ENCODE peak calls at places on chromosomes 6 and 20, in six cellular contexts. One of them, this sample, is unnamed.
A peak's percentile ranks its signal among the peaks of the same experiment; 100 is the strongest.

GRCh38 chr6:105429676-105430075 is 26.8 kb upstream of the PREP start:
- DNase-seq in activated T-cell treated with anti-CD3 and anti-CD28 coated beads for 1 hour: no peak
- DNase-seq in CD8-positive, alpha-beta T cell: no peak
- DNase-seq in CD4-positive, alpha-beta memory T cell: no peak
- DNase-seq in psoas muscle: no peak
- DNase-seq in occipital lobe: no peak
- DNase-seq in this sample: no peak

GRCh38 chr20:10306440-10307358 is 88.1 kb downstream of the SNAP25 start:
- DNase-seq in activated T-cell treated with anti-CD3 and anti-CD28 coated beads for 1 hour: no peak
- DNase-seq in occipital lobe: no peak
- DNase-seq in CD4-positive, alpha-beta memory T cell: peak; percentile 14
- DNase-seq in psoas muscle: no peak
- DNase-seq in CD8-positive, alpha-beta T cell: no peak
- DNase-seq in this sample: no peak

GRCh38 chr6:79712616-79713015 is 81.5 kb downstream of the SH3BGRL2 start:
- DNase-seq in psoas muscle: no peak
- DNase-seq in CD4-positive, alpha-beta memory T cell: no peak
- DNase-seq in occipital lobe: no peak
- DNase-seq in CD8-positive, alpha-beta T cell: no peak
- DNase-seq in activated T-cell treated with anti-CD3 and anti-CD28 coated beads for 1 hour: no peak
- DNase-seq in this sample: no peak

GRCh38 chr6:132058975-132059374 is 107.8 kb upstream of the CCN2 start:
- DNase-seq in CD8-positive, alpha-beta T cell: no peak
- DNase-seq in occipital lobe: no peak
- DNase-seq in CD4-positive, alpha-beta memory T cell: no peak
- DNase-seq in activated T-cell treated with anti-CD3 and anti-CD28 coated beads for 1 hour: no peak
- DNase-seq in psoas muscle: no peak
- DNase-seq in this sample: no peak

GRCh38 chr6:40936810-40937209 is 102.2 kb downstream of the UNC5CL start:
- DNase-seq in activated T-cell treated with anti-CD3 and anti-CD28 coated beads for 1 hour: no peak
- DNase-seq in CD4-positive, alpha-beta memory T cell: no peak
- DNase-seq in CD8-positive, alpha-beta T cell: no peak
- DNase-seq in psoas muscle: no peak
- DNase-seq in occipital lobe: no peak
- DNase-seq in this sample: no peak

GRCh38 chr20:48489656-48490055 is 338.1 kb downstream of the PREX1 start:
- DNase-seq in CD8-positive, alpha-beta T cell: no peak
- DNase-seq in activated T-cell treated with anti-CD3 and anti-CD28 coated beads for 1 hour: no peak
- DNase-seq in psoas muscle: no peak
- DNase-seq in occipital lobe: no peak
- DNase-seq in CD4-positive, alpha-beta memory T cell: no peak
- DNase-seq in this sample: no peak

GRCh38 chr20:12095224-12095623 is 177.5 kb downstream of the BTBD3 start:
- DNase-seq in CD4-positive, alpha-beta memory T cell: no peak
- DNase-seq in psoas muscle: no peak
- DNase-seq in activated T-cell treated with anti-CD3 and anti-CD28 coated beads for 1 hour: no peak
- DNase-seq in CD8-positive, alpha-beta T cell: no peak
- DNase-seq in occipital lobe: no peak
- DNase-seq in this sample: no peak

GRCh38 chr6:87382861-87383260 is 24.9 kb upstream of the CFAP206 start:
- DNase-seq in CD4-positive, alpha-beta memory T cell: no peak
- DNase-seq in psoas muscle: no peak
- DNase-seq in CD8-positive, alpha-beta T cell: no peak
- DNase-seq in occipital lobe: no peak
- DNase-seq in activated T-cell treated with anti-CD3 and anti-CD28 coated beads for 1 hour: no peak
- DNase-seq in this sample: no peak

GRCh38 chr6:13404115-13404891 is 76.0 kb upstream of the TBC1D7 start:
- DNase-seq in psoas muscle: no peak
- DNase-seq in CD4-positive, alpha-beta memory T cell: no peak
- DNase-seq in CD8-positive, alpha-beta T cell: no peak
- DNase-seq in occipital lobe: no peak
- DNase-seq in activated T-cell treated with anti-CD3 and anti-CD28 coated beads for 1 hour: no peak
- DNase-seq in this sample: no peak

GRCh38 chr6:17599885-17600526 is at the start of gene FAM8A1:
- DNase-seq in activated T-cell treated with anti-CD3 and anti-CD28 coated beads for 1 hour: peak; percentile 95
- DNase-seq in CD8-positive, alpha-beta T cell: peak; percentile 96
- DNase-seq in occipital lobe: peak; percentile 94
- DNase-seq in psoas muscle: peak; percentile 98
- DNase-seq in CD4-positive, alpha-beta memory T cell: peak; percentile 93
- DNase-seq in this sample: peak; percentile 95

GRCh38 chr6:6696867-6697531 is 108.5 kb downstream of the LY86 start:
- DNase-seq in CD4-positive, alpha-beta memory T cell: no peak
- DNase-seq in activated T-cell treated with anti-CD3 and anti-CD28 coated beads for 1 hour: no peak
- DNase-seq in CD8-positive, alpha-beta T cell: no peak
- DNase-seq in psoas muscle: peak; percentile 69
- DNase-seq in occipital lobe: no peak
- DNase-seq in this sample: no peak

GRCh38 chr6:151240861-151241642 is 1.3 kb downstream of the AKAP12 start:
- DNase-seq in CD8-positive, alpha-beta T cell: no peak
- DNase-seq in psoas muscle: peak; percentile 75
- DNase-seq in occipital lobe: peak; percentile 56
- DNase-seq in CD4-positive, alpha-beta memory T cell: no peak
- DNase-seq in activated T-cell treated with anti-CD3 and anti-CD28 coated beads for 1 hour: no peak
- DNase-seq in this sample: no peak

GRCh38 chr6:129429953-129430352 is 280.0 kb downstream of the ARHGAP18 start:
- DNase-seq in CD4-positive, alpha-beta memory T cell: no peak
- DNase-seq in psoas muscle: no peak
- DNase-seq in CD8-positive, alpha-beta T cell: no peak
- DNase-seq in activated T-cell treated with anti-CD3 and anti-CD28 coated beads for 1 hour: no peak
- DNase-seq in occipital lobe: no peak
- DNase-seq in this sample: no peak

GRCh38 chr6:47076422-47077344 is 34.6 kb upstream of the ADGRF1 start:
- DNase-seq in activated T-cell treated with anti-CD3 and anti-CD28 coated beads for 1 hour: no peak
- DNase-seq in psoas muscle: no peak
- DNase-seq in occipital lobe: no peak
- DNase-seq in CD4-positive, alpha-beta memory T cell: no peak
- DNase-seq in CD8-positive, alpha-beta T cell: no peak
- DNase-seq in this sample: no peak

GRCh38 chr6:106885659-106886058 is 88.9 kb downstream of the CD24 start:
- DNase-seq in CD4-positive, alpha-beta memory T cell: no peak
- DNase-seq in psoas muscle: no peak
- DNase-seq in occipital lobe: no peak
- DNase-seq in activated T-cell treated with anti-CD3 and anti-CD28 coated beads for 1 hour: no peak
- DNase-seq in CD8-positive, alpha-beta T cell: no peak
- DNase-seq in this sample: no peak

GRCh38 chr6:18154507-18155272 is at the start of gene TPMT:
- DNase-seq in occipital lobe: no peak
- DNase-seq in CD4-positive, alpha-beta memory T cell: no peak
- DNase-seq in activated T-cell treated with anti-CD3 and anti-CD28 coated beads for 1 hour: peak; percentile 4
- DNase-seq in CD8-positive, alpha-beta T cell: no peak
- DNase-seq in psoas muscle: no peak
- DNase-seq in this sample: peak; percentile 96

GRCh38 chr6:20230720-20231119 is 18.5 kb upstream of the MBOAT1 start:
- DNase-seq in CD8-positive, alpha-beta T cell: no peak
- DNase-seq in occipital lobe: no peak
- DNase-seq in psoas muscle: no peak
- DNase-seq in CD4-positive, alpha-beta memory T cell: no peak
- DNase-seq in activated T-cell treated with anti-CD3 and anti-CD28 coated beads for 1 hour: no peak
- DNase-seq in this sample: no peak

GRCh38 chr20:31562241-31562640 is 42.8 kb upstream of the ID1 start:
- DNase-seq in CD8-positive, alpha-beta T cell: no peak
- DNase-seq in psoas muscle: no peak
- DNase-seq in occipital lobe: no peak
- DNase-seq in CD4-positive, alpha-beta memory T cell: no peak
- DNase-seq in activated T-cell treated with anti-CD3 and anti-CD28 coated beads for 1 hour: no peak
- DNase-seq in this sample: no peak

GRCh38 chr6:106163446-106163965 is 77.4 kb downstream of the PRDM1 start:
- DNase-seq in occipital lobe: peak; percentile 2
- DNase-seq in CD8-positive, alpha-beta T cell: peak; percentile 50
- DNase-seq in activated T-cell treated with anti-CD3 and anti-CD28 coated beads for 1 hour: no peak
- DNase-seq in psoas muscle: no peak
- DNase-seq in CD4-positive, alpha-beta memory T cell: peak; percentile 44
- DNase-seq in this sample: peak; percentile 13

GRCh38 chr6:165663283-165663735 is 268 bp upstream of the PDE10A start:
- DNase-seq in CD4-positive, alpha-beta memory T cell: no peak
- DNase-seq in occipital lobe: no peak
- DNase-seq in activated T-cell treated with anti-CD3 and anti-CD28 coated beads for 1 hour: no peak
- DNase-seq in CD8-positive, alpha-beta T cell: no peak
- DNase-seq in psoas muscle: no peak
- DNase-seq in this sample: no peak

GRCh38 chr6:95364016-95364604 is 213.2 kb upstream of the MANEA start:
- DNase-seq in CD8-positive, alpha-beta T cell: no peak
- DNase-seq in occipital lobe: no peak
- DNase-seq in psoas muscle: no peak
- DNase-seq in activated T-cell treated with anti-CD3 and anti-CD28 coated beads for 1 hour: no peak
- DNase-seq in CD4-positive, alpha-beta memory T cell: peak; percentile 0
- DNase-seq in this sample: no peak

GRCh38 chr6:168648240-168648639 is 207.3 kb downstream of the SMOC2 start:
- DNase-seq in psoas muscle: no peak
- DNase-seq in CD4-positive, alpha-beta memory T cell: no peak
- DNase-seq in CD8-positive, alpha-beta T cell: no peak
- DNase-seq in occipital lobe: no peak
- DNase-seq in activated T-cell treated with anti-CD3 and anti-CD28 coated beads for 1 hour: no peak
- DNase-seq in this sample: no peak